ENCODE peak calls at places on chromosome 4, in ten cellular contexts. T is H1, P is suprapubic skin, K is SK-N-SH, Z is transverse colon, N is esophagus muscularis mucosa, H is sigmoid colon, W is HepG2, O is upper lobe of left lung, L is K562. C is an unnamed sample. For H3K36me3, the result is how much of the 10 kb centered on the place peaks cover.

GRCh38 chr4:8591626-8592365 is 769 bp upstream of the CPZ start:
- DNase-seq in H (no peak), L (no peak), P (no peak), K (no peak), O (peak), Z (no peak), W (no peak), T (no peak), N (no peak), C (no peak)

GRCh38 chr4:4969298-4969697 is 50.0 kb downstream of the CYTL1 start:
- DNase-seq in Z (no peak), L (peak), N (peak), P (peak), W (no peak), T (no peak), O (no peak), K (no peak), H (peak), C (peak)

GRCh38 chr4:148831945-148832344 is 389.7 kb upstream of the NR3C2 start:
- DNase-seq in L (no peak), W (no peak), O (no peak), P (no peak), Z (no peak), H (no peak), N (no peak), K (no peak), T (no peak), C (no peak)

GRCh38 chr4:1775731-1776500 is 17.2 kb upstream of the FGFR3 start:
- DNase-seq in H (no peak), K (peak), W (peak), Z (no peak), L (no peak), T (no peak), N (no peak), O (no peak), P (no peak), C (no peak)

GRCh38 chr4:143335979-143336827 is 473 bp upstream of the GAB1 start:
- DNase-seq in L (peak), Z (peak), K (peak), O (peak), N (peak), H (peak), P (peak), W (peak), T (peak), C (peak)

GRCh38 chr4:148497258-148497657 is 55.0 kb upstream of the NR3C2 start:
- DNase-seq in H (no peak), K (no peak), T (no peak), P (no peak), N (no peak), W (no peak), O (no peak), Z (no peak), L (no peak), C (no peak)

GRCh38 chr4:139550724-139551429 is 5.1 kb downstream of the SETD7 start:
- DNase-seq in Z (no peak), P (no peak), L (no peak), T (no peak), N (peak), W (no peak), H (peak), O (no peak), K (no peak), C (no peak)

GRCh38 chr4:155667538-155668511 is 1.2 kb downstream of the GUCY1A1 start:
- DNase-seq in Z (peak), W (no peak), L (no peak), N (no peak), O (peak), T (no peak), P (no peak), H (peak), K (peak), C (no peak)

GRCh38 chr4:113935190-113935589 is 44.3 kb downstream of the ARSJ start:
- DNase-seq in N (no peak), P (no peak), W (no peak), K (no peak), H (no peak), T (no peak), O (no peak), L (no peak), Z (no peak), C (no peak)

GRCh38 chr4:6855692-6856297 is 53.8 kb upstream of the TBC1D14 start:
- DNase-seq in N (no peak), Z (no peak), H (no peak), T (no peak), O (no peak), K (no peak), L (peak), W (peak), P (no peak), C (no peak)

GRCh38 chr4:73486497-73486896 is 5.0 kb downstream of the AFM start:
- DNase-seq in N (no peak), L (no peak), W (no peak), O (no peak), H (no peak), P (no peak), T (no peak), K (no peak), Z (no peak), C (no peak)

GRCh38 chr4:155675709-155676429 is 9.2 kb downstream of the GUCY1A1 start:
- DNase-seq in K (no peak), Z (no peak), W (no peak), H (no peak), L (no peak), N (no peak), O (no peak), T (no peak), P (no peak), C (no peak)

GRCh38 chr4:95637047-95637600 is 88.4 kb upstream of the UNC5C start:
- DNase-seq in W (no peak), L (no peak), K (peak), Z (no peak), O (no peak), N (no peak), T (no peak), H (no peak), P (no peak), C (no peak)

GRCh38 chr4:6618386-6619115 is 21.9 kb upstream of the MRFAP1 start:
- DNase-seq in W (no peak), N (no peak), T (no peak), O (no peak), L (no peak), Z (no peak), P (no peak), H (peak), K (no peak), C (no peak)

GRCh38 chr4:155411546-155411945 is 34.8 kb upstream of the MAP9 start:
- DNase-seq in O (no peak), K (no peak), H (no peak), P (no peak), N (no peak), Z (no peak), L (no peak), W (no peak), T (no peak), C (no peak)

GRCh38 chr4:48295116-48295515 is 25.5 kb upstream of the TEC start:
- DNase-seq in O (no peak), L (no peak), K (no peak), Z (no peak), W (no peak), N (no peak), P (no peak), T (no peak), H (no peak), C (no peak)

GRCh38 chr4:156571146-156571545 is 400.5 kb downstream of the PDGFC start:
- DNase-seq in Z (no peak), H (no peak), O (no peak), T (no peak), L (no peak), W (no peak), N (no peak), K (no peak), P (no peak), C (no peak)

GRCh38 chr4:42048394-42048793 is 58.1 kb downstream of the SLC30A9 start:
- DNase-seq in H (no peak), N (no peak), O (no peak), T (no peak), P (no peak), W (no peak), L (no peak), Z (no peak), K (no peak), C (no peak)

GRCh38 chr4:6633091-6633906 is 7.2 kb upstream of the MRFAP1 start:
- DNase-seq in O (no peak), W (peak), N (no peak), H (no peak), K (no peak), T (no peak), P (peak), L (peak), Z (no peak), C (no peak)

GRCh38 chr4:144356941-144357381 is 216.4 kb upstream of the GYPA start:
- DNase-seq in H (no peak), P (no peak), T (no peak), Z (no peak), K (no peak), W (no peak), O (no peak), L (no peak), N (no peak), C (no peak)

GRCh38 chr4:5863461-5864113 is 29.3 kb downstream of the CRMP1 start:
- DNase-seq in O (no peak), L (no peak), W (no peak), Z (no peak), T (no peak), H (no peak), N (no peak), K (no peak), P (no peak), C (no peak)

GRCh38 chr4:142418697-142419096 is 427.4 kb downstream of the INPP4B start:
- DNase-seq in P (no peak), T (no peak), L (no peak), O (no peak), H (no peak), Z (no peak), N (no peak), K (no peak), W (no peak), C (no peak)

GRCh38 chr4:88286897-88287296 is 2.5 kb upstream of the PPM1K start:
- DNase-seq in O (no peak), H (no peak), K (no peak), N (no peak), W (no peak), L (no peak), P (no peak), T (no peak), Z (no peak), C (no peak)

GRCh38 chr4:54085284-54085683 is 14.7 kb upstream of the GSX2 start:
- DNase-seq in H (no peak), T (no peak), O (no peak), N (no peak), Z (no peak), W (peak), K (no peak), P (no peak), L (no peak), C (no peak)

GRCh38 chr4:140579278-140579677 is 10.5 kb upstream of the UCP1 start:
- DNase-seq in P (no peak), K (peak), Z (no peak), O (peak), W (no peak), H (no peak), T (no peak), L (no peak), N (no peak), C (no peak)

GRCh38 chr4:125041372-125041930 is 273.3 kb upstream of the FAT4 start:
- DNase-seq in N (no peak), K (no peak), W (no peak), O (no peak), L (no peak), H (no peak), T (no peak), Z (no peak), P (no peak), C (no peak)

GRCh38 chr4:153481474-153481873 is 15.3 kb downstream of the TMEM131L start:
- DNase-seq in P (no peak), T (no peak), O (no peak), L (no peak), N (no peak), Z (no peak), K (no peak), W (no peak), H (no peak), C (no peak)

GRCh38 chr4:80036949-80037348 is 36.1 kb downstream of the ANTXR2 start:
- DNase-seq in K (no peak), N (no peak), T (no peak), O (no peak), Z (no peak), W (no peak), L (no peak), P (no peak), H (no peak), C (no peak)

GRCh38 chr4:165609653-165610052 is 230.8 kb downstream of the CPE start:
- DNase-seq in H (no peak), T (no peak), P (no peak), L (no peak), O (no peak), N (no peak), K (no peak), W (no peak), Z (no peak), C (no peak)

GRCh38 chr4:47531241-47531953 is 46.3 kb downstream of the ATP10D start:
- DNase-seq in N (no peak), H (no peak), L (no peak), K (no peak), P (no peak), Z (peak), T (no peak), W (peak), O (no peak), C (peak)

GRCh38 chr4:41057456-41057855 is 156.9 kb downstream of the APBB2 start:
- DNase-seq in L (no peak), O (no peak), W (no peak), K (no peak), H (no peak), P (no peak), T (no peak), N (no peak), Z (no peak), C (no peak)

GRCh38 chr4:40547446-40548132 is 82.1 kb downstream of the RBM47 start:
- DNase-seq in K (no peak), Z (no peak), W (no peak), H (no peak), L (no peak), N (no peak), O (no peak), P (no peak), T (no peak), C (no peak)

GRCh38 chr4:184328022-184328736 is 110.5 kb upstream of the ENPP6 start:
- DNase-seq in K (no peak), T (no peak), Z (no peak), L (no peak), W (no peak), H (no peak), O (no peak), P (no peak), N (no peak), C (no peak)

GRCh38 chr4:173257732-173258717 is 76.1 kb downstream of the HMGB2 start:
- DNase-seq in T (peak), L (peak), P (no peak), O (no peak), H (peak), Z (peak), W (peak), K (peak), N (no peak), C (peak)

GRCh38 chr4:148786699-148787098 is 344.5 kb upstream of the NR3C2 start:
- DNase-seq in O (no peak), Z (peak), L (no peak), N (no peak), H (no peak), T (no peak), W (no peak), K (no peak), P (no peak), C (no peak)

GRCh38 chr4:39719804-39720580 is 22.1 kb downstream of the UBE2K start:
- DNase-seq in K (no peak), N (no peak), T (no peak), Z (no peak), L (no peak), O (no peak), P (no peak), W (no peak), H (no peak), C (no peak)

GRCh38 chr4:52799813-52800212 is 48.6 kb upstream of the ERVMER34-1 start:
- DNase-seq in O (no peak), P (no peak), H (no peak), W (peak), K (no peak), N (peak), T (no peak), Z (no peak), L (no peak), C (no peak)

GRCh38 chr4:17115546-17115945 is 217.1 kb upstream of the LDB2 start:
- DNase-seq in K (no peak), O (no peak), N (peak), T (no peak), L (no peak), W (no peak), H (no peak), P (no peak), Z (no peak), C (no peak)

GRCh38 chr4:83113429-83113786 is 1.1 kb downstream of the PLAC8 start:
- DNase-seq in N (no peak), O (no peak), Z (no peak), W (no peak), L (no peak), P (no peak), H (no peak), T (no peak), K (no peak), C (no peak)

GRCh38 chr4:60682901-60683300 is 517.2 kb upstream of the ADGRL3 start:
- DNase-seq in L (no peak), O (no peak), N (no peak), P (no peak), K (no peak), W (no peak), Z (no peak), H (no peak), T (no peak), C (no peak)

GRCh38 chr4:138348055-138348454 is 105.9 kb upstream of the SLC7A11 start:
- DNase-seq in L (no peak), N (no peak), W (peak), O (no peak), H (no peak), K (no peak), T (no peak), P (no peak), Z (no peak), C (no peak)
- TF ChIP-seq POLR2AphosphoS5 in L (no peak), N (no peak), W (no peak), O (no peak), H (no peak), K (no peak), T (no peak), P (no peak), Z (no peak), C (no peak)

GRCh38 chr4:38040619-38041018 is 80.4 kb downstream of the PTTG2 start:
- DNase-seq in T (no peak), K (no peak), O (no peak), L (no peak), H (no peak), P (no peak), Z (no peak), W (peak), N (no peak), C (no peak)
- H3K36me3 ChIP-seq in T (under half), K (under half), O (under half), L (under half), H (under half), P (under half), Z (under half), W (under half), N (half or more), C (under half)

GRCh38 chr4:86594559-86595425 is 677 bp downstream of the PTPN13 start:
- DNase-seq in P (peak), W (no peak), L (peak), H (peak), K (peak), T (no peak), N (no peak), Z (peak), O (no peak), C (peak)
- TF ChIP-seq EP300 in P (no peak), W (no peak), L (no peak), H (no peak), K (peak), T (no peak), N (no peak), Z (no peak), O (no peak), C (no peak)

GRCh38 chr4:99008051-99008450 is 12.5 kb downstream of the METAP1 start:
- DNase-seq in O (no peak), P (no peak), W (no peak), H (no peak), Z (no peak), L (no peak), T (no peak), N (no peak), K (no peak), C (no peak)
- TF ChIP-seq POLR2AphosphoS5 in O (no peak), P (no peak), W (no peak), H (no peak), Z (no peak), L (no peak), T (no peak), N (no peak), K (no peak), C (no peak)

DNA sequence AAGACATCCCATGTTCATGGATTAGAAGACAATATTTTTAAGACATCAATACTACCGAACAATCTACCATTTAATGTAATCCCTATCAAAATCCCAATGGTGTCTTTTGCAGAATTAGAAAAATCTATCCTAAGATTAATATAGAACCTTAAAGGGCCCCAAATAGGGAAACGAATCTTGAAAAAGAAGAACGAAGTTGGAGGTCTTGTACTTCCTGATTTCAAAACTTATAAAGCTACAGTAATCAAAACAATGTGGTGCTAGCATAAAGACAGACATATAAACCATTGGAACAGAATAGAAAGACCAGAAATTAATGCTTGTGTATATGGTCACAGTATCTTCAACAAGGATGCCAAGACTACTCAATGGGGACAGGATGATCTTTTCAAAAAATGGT is 42.0 kb downstream of the CENPE start:
- DNase-seq in H (no peak), Z (no peak), P (no peak), O (no peak), N (no peak), W (no peak), L (no peak), K (no peak), T (no peak), C (no peak)
- H3K36me3 ChIP-seq in H (under half), Z (under half), P (under half), O (under half), N (under half), W (under half), L (half or more), K (half or more), T (under half), C (under half)

GRCh38 chr4:115370012-115370411 is 256.6 kb upstream of the NDST4 start:
- DNase-seq in Z (no peak), K (no peak), L (no peak), T (no peak), H (no peak), P (no peak), O (no peak), W (no peak), N (no peak), C (no peak)
- TF ChIP-seq EP300 in Z (no peak), K (no peak), L (no peak), T (no peak), H (no peak), P (no peak), O (no peak), W (no peak), N (no peak), C (no peak)